ENCODE peak calls at places on chromosome 1, in nine cellular contexts. One of them, this sample, is unnamed.

GRCh38 chr1:15950763-15951295 is 25.1 kb downstream of the ZBTB17 start:
- DNase-seq in ecto neural progenitor cell: no peak
- DNase-seq in stimulated activated naive CD8-positive, alpha-beta T cell treated with anti-CD3 and anti-CD28 coated beads, Interleukin-15, amount 100 ng/mL, for 72 hours: peak
- DNase-seq in thoracic aorta: no peak
- DNase-seq in CD8-positive, alpha-beta memory T cell: peak
- DNase-seq in amniotic epithelial cell: peak
- DNase-seq in EH: peak
- DNase-seq in stimulated activated CD4-positive, alpha-beta T cell treated with anti-CD3 and anti-CD28 coated beads, Interleukin-4, amount 100 ng/mL, for 4 hours: peak
- DNase-seq in K562: peak
- DNase-seq in this sample: no peak

GRCh38 chr1:212597495-212597894 is 11.1 kb upstream of the ATF3 start:
- DNase-seq in ecto neural progenitor cell: no peak
- DNase-seq in stimulated activated naive CD8-positive, alpha-beta T cell treated with anti-CD3 and anti-CD28 coated beads, Interleukin-15, amount 100 ng/mL, for 72 hours: no peak
- DNase-seq in thoracic aorta: no peak
- DNase-seq in CD8-positive, alpha-beta memory T cell: no peak
- DNase-seq in amniotic epithelial cell: no peak
- DNase-seq in EH: no peak
- DNase-seq in stimulated activated CD4-positive, alpha-beta T cell treated with anti-CD3 and anti-CD28 coated beads, Interleukin-4, amount 100 ng/mL, for 4 hours: no peak
- DNase-seq in K562: no peak
- DNase-seq in this sample: no peak

GRCh38 chr1:4605158-4605557 is 49.3 kb upstream of the AJAP1 start:
- DNase-seq in ecto neural progenitor cell: no peak
- DNase-seq in stimulated activated naive CD8-positive, alpha-beta T cell treated with anti-CD3 and anti-CD28 coated beads, Interleukin-15, amount 100 ng/mL, for 72 hours: no peak
- DNase-seq in thoracic aorta: no peak
- DNase-seq in CD8-positive, alpha-beta memory T cell: no peak
- DNase-seq in amniotic epithelial cell: no peak
- DNase-seq in EH: no peak
- DNase-seq in stimulated activated CD4-positive, alpha-beta T cell treated with anti-CD3 and anti-CD28 coated beads, Interleukin-4, amount 100 ng/mL, for 4 hours: no peak
- DNase-seq in K562: no peak
- DNase-seq in this sample: no peak

GRCh38 chr1:42172394-42173133 is 8.0 kb upstream of the GUCA2A start:
- DNase-seq in ecto neural progenitor cell: no peak
- DNase-seq in stimulated activated naive CD8-positive, alpha-beta T cell treated with anti-CD3 and anti-CD28 coated beads, Interleukin-15, amount 100 ng/mL, for 72 hours: no peak
- DNase-seq in thoracic aorta: no peak
- DNase-seq in CD8-positive, alpha-beta memory T cell: no peak
- DNase-seq in amniotic epithelial cell: no peak
- DNase-seq in EH: peak
- DNase-seq in stimulated activated CD4-positive, alpha-beta T cell treated with anti-CD3 and anti-CD28 coated beads, Interleukin-4, amount 100 ng/mL, for 4 hours: no peak
- DNase-seq in K562: peak
- DNase-seq in this sample: no peak

GRCh38 chr1:154744352-154744751 is 125.7 kb downstream of the KCNN3 start:
- DNase-seq in ecto neural progenitor cell: no peak
- DNase-seq in stimulated activated naive CD8-positive, alpha-beta T cell treated with anti-CD3 and anti-CD28 coated beads, Interleukin-15, amount 100 ng/mL, for 72 hours: no peak
- DNase-seq in thoracic aorta: no peak
- DNase-seq in CD8-positive, alpha-beta memory T cell: no peak
- DNase-seq in amniotic epithelial cell: no peak
- DNase-seq in EH: no peak
- DNase-seq in stimulated activated CD4-positive, alpha-beta T cell treated with anti-CD3 and anti-CD28 coated beads, Interleukin-4, amount 100 ng/mL, for 4 hours: no peak
- DNase-seq in K562: no peak
- DNase-seq in this sample: no peak

GRCh38 chr1:202967684-202968281 is 726 bp upstream of the CYB5R1 start:
- DNase-seq in ecto neural progenitor cell: no peak
- DNase-seq in stimulated activated naive CD8-positive, alpha-beta T cell treated with anti-CD3 and anti-CD28 coated beads, Interleukin-15, amount 100 ng/mL, for 72 hours: peak
- DNase-seq in thoracic aorta: no peak
- DNase-seq in CD8-positive, alpha-beta memory T cell: peak
- DNase-seq in amniotic epithelial cell: peak
- DNase-seq in EH: peak
- DNase-seq in stimulated activated CD4-positive, alpha-beta T cell treated with anti-CD3 and anti-CD28 coated beads, Interleukin-4, amount 100 ng/mL, for 4 hours: no peak
- DNase-seq in K562: peak
- DNase-seq in this sample: no peak

GRCh38 chr1:221164029-221164428 is 284.8 kb downstream of the HLX start:
- DNase-seq in ecto neural progenitor cell: no peak
- DNase-seq in stimulated activated naive CD8-positive, alpha-beta T cell treated with anti-CD3 and anti-CD28 coated beads, Interleukin-15, amount 100 ng/mL, for 72 hours: no peak
- DNase-seq in thoracic aorta: no peak
- DNase-seq in CD8-positive, alpha-beta memory T cell: no peak
- DNase-seq in amniotic epithelial cell: peak
- DNase-seq in EH: peak
- DNase-seq in stimulated activated CD4-positive, alpha-beta T cell treated with anti-CD3 and anti-CD28 coated beads, Interleukin-4, amount 100 ng/mL, for 4 hours: no peak
- DNase-seq in K562: no peak
- DNase-seq in this sample: no peak

GRCh38 chr1:93680121-93681094 is 1.2 kb downstream of the BCAR3 start:
- DNase-seq in ecto neural progenitor cell: peak
- DNase-seq in stimulated activated naive CD8-positive, alpha-beta T cell treated with anti-CD3 and anti-CD28 coated beads, Interleukin-15, amount 100 ng/mL, for 72 hours: peak
- DNase-seq in thoracic aorta: peak
- DNase-seq in CD8-positive, alpha-beta memory T cell: peak
- DNase-seq in amniotic epithelial cell: peak
- DNase-seq in EH: peak
- DNase-seq in stimulated activated CD4-positive, alpha-beta T cell treated with anti-CD3 and anti-CD28 coated beads, Interleukin-4, amount 100 ng/mL, for 4 hours: peak
- DNase-seq in K562: peak
- DNase-seq in this sample: peak

GRCh38 chr1:78254517-78254916 is 208.8 kb downstream of the GIPC2 start:
- DNase-seq in ecto neural progenitor cell: no peak
- DNase-seq in stimulated activated naive CD8-positive, alpha-beta T cell treated with anti-CD3 and anti-CD28 coated beads, Interleukin-15, amount 100 ng/mL, for 72 hours: no peak
- DNase-seq in thoracic aorta: no peak
- DNase-seq in CD8-positive, alpha-beta memory T cell: no peak
- DNase-seq in amniotic epithelial cell: peak
- DNase-seq in EH: peak
- DNase-seq in stimulated activated CD4-positive, alpha-beta T cell treated with anti-CD3 and anti-CD28 coated beads, Interleukin-4, amount 100 ng/mL, for 4 hours: no peak
- DNase-seq in K562: no peak
- DNase-seq in this sample: no peak

GRCh38 chr1:45789601-45790000 is 13.8 kb upstream of the MAST2 start:
- DNase-seq in ecto neural progenitor cell: no peak
- DNase-seq in stimulated activated naive CD8-positive, alpha-beta T cell treated with anti-CD3 and anti-CD28 coated beads, Interleukin-15, amount 100 ng/mL, for 72 hours: no peak
- DNase-seq in thoracic aorta: no peak
- DNase-seq in CD8-positive, alpha-beta memory T cell: no peak
- DNase-seq in amniotic epithelial cell: no peak
- DNase-seq in EH: no peak
- DNase-seq in stimulated activated CD4-positive, alpha-beta T cell treated with anti-CD3 and anti-CD28 coated beads, Interleukin-4, amount 100 ng/mL, for 4 hours: no peak
- DNase-seq in K562: no peak
- DNase-seq in this sample: no peak

GRCh38 chr1:55200667-55201066 is 14.5 kb downstream of the USP24 start:
- DNase-seq in ecto neural progenitor cell: no peak
- DNase-seq in stimulated activated naive CD8-positive, alpha-beta T cell treated with anti-CD3 and anti-CD28 coated beads, Interleukin-15, amount 100 ng/mL, for 72 hours: no peak
- DNase-seq in thoracic aorta: no peak
- DNase-seq in CD8-positive, alpha-beta memory T cell: no peak
- DNase-seq in amniotic epithelial cell: no peak
- DNase-seq in EH: no peak
- DNase-seq in stimulated activated CD4-positive, alpha-beta T cell treated with anti-CD3 and anti-CD28 coated beads, Interleukin-4, amount 100 ng/mL, for 4 hours: no peak
- DNase-seq in K562: no peak
- DNase-seq in this sample: no peak